ENCODE peak calls at places on chromosomes 5 and 9, in four cellular contexts. Q is stomach, N is IMR-90, L is osteoblast. F is an unnamed sample.

GRCh38 chr5:17763301-17763700 is 129.0 kb downstream of the TAF11L14 start:
- DNase-seq in L (peak; percentile 53), N (peak; percentile 24), Q (no peak), F (no peak)

GRCh38 chr5:35745193-35745592 is 111.5 kb upstream of the IL7R start:
- DNase-seq in L (no peak), N (no peak), Q (no peak), F (no peak)

GRCh38 chr5:31638286-31638685 is 645 bp upstream of the PDZD2 start:
- DNase-seq in N (no peak), L (no peak), Q (no peak), F (no peak)

GRCh38 chr5:157827429-157827828 is 31.5 kb downstream of the CLINT1 start:
- DNase-seq in Q (no peak), L (no peak), N (peak; percentile 49), F (no peak)

GRCh38 chr5:68304421-68305052 is 89.0 kb downstream of the PIK3R1 start:
- DNase-seq in Q (no peak), N (no peak), L (no peak), F (no peak)

GRCh38 chr9:22433691-22434090 is 12.9 kb upstream of the DMRTA1 start:
- DNase-seq in L (no peak), Q (no peak), N (no peak), F (no peak)

GRCh38 chr9:114153761-114154596 is 1.4 kb upstream of the COL27A1 start:
- DNase-seq in Q (peak; percentile 33), N (peak; percentile 25), L (peak; percentile 88), F (peak; percentile 78)

GRCh38 chr9:83280259-83280658 is 217.3 kb upstream of the RASEF start:
- DNase-seq in N (no peak), Q (no peak), L (no peak), F (no peak)

GRCh38 chr5:40437452-40437861 is 242.3 kb upstream of the PTGER4 start:
- DNase-seq in L (peak; percentile 91), N (peak; percentile 87), Q (no peak), F (no peak)

GRCh38 chr9:119050281-119050680 is 319.0 kb downstream of the BRINP1 start:
- DNase-seq in L (no peak), N (no peak), Q (no peak), F (no peak)

GRCh38 chr5:171484460-171484899 is 65.0 kb downstream of the FGF18 start:
- DNase-seq in N (no peak), L (peak; percentile 87), Q (no peak), F (no peak)

GRCh38 chr5:9536717-9537116 is 9.2 kb downstream of the SEMA5A start:
- DNase-seq in L (no peak), Q (no peak), N (no peak), F (no peak)

GRCh38 chr5:63760965-63761364 is 201.3 kb downstream of the HTR1A start:
- DNase-seq in L (no peak), N (no peak), Q (no peak), F (no peak)

GRCh38 chr9:134275379-134275778 is 50.9 kb upstream of the RXRA start:
- DNase-seq in Q (no peak), N (no peak), L (no peak), F (no peak)

GRCh38 chr5:146751781-146752401 is 126.7 kb downstream of the PPP2R2B start:
- DNase-seq in N (no peak), Q (peak; percentile 26), L (no peak), F (no peak)

GRCh38 chr9:109027176-109027575 is 13.9 kb upstream of the CTNNAL1 start:
- DNase-seq in L (no peak), Q (no peak), N (peak; percentile 14), F (no peak)

GRCh38 chr9:76458903-76459690 is at the start of gene GCNT1:
- DNase-seq in N (peak; percentile 60), L (peak; percentile 97), Q (peak; percentile 96), F (peak; percentile 83)

GRCh38 chr9:133477992-133478850 is 678 bp downstream of the SLC2A6 start:
- DNase-seq in Q (no peak), L (peak; percentile 72), N (peak; percentile 17), F (no peak)

GRCh38 chr9:91161465-91162275 is 200.0 kb downstream of the AUH start:
- DNase-seq in N (no peak), Q (no peak), L (no peak), F (no peak)

GRCh38 chr9:137750007-137750406 is 127.6 kb upstream of the CACNA1B start:
- DNase-seq in L (no peak), N (no peak), Q (no peak), F (no peak)
- H3K36me3 ChIP-seq in L (peaks cover 12% of the 10 kb centered on the region), N (peaks cover 36% of the 10 kb centered on the region), Q (peaks cover 31% of the 10 kb centered on the region), F (peaks cover 1% of the 10 kb centered on the region)

GRCh38 chr5:160685695-160686094 is 166.3 kb downstream of the ATP10B start:
- DNase-seq in Q (no peak), N (no peak), L (no peak), F (peak; percentile 66)
- TF ChIP-seq CTCF in Q (no peak), N (no peak), L (no peak), F (peak; percentile 76)

GRCh38 chr5:134464988-134465855 is 53.5 kb upstream of the CDKN2AIPNL start:
- DNase-seq in L (no peak), Q (no peak), N (no peak), F (no peak)

GRCh38 chr5:134463991-134464760 is 52.5 kb upstream of the CDKN2AIPNL start:
- DNase-seq in N (peak; percentile 49), L (no peak), Q (no peak), F (no peak)

GRCh38 chr5:134467231-134467630 is 55.5 kb upstream of the CDKN2AIPNL start:
- DNase-seq in Q (no peak), N (no peak), L (no peak), F (no peak)

GRCh38 chr5:134466241-134467069 is 54.8 kb upstream of the CDKN2AIPNL start:
- DNase-seq in L (peak; percentile 86), Q (peak; percentile 97), N (peak; percentile 55), F (no peak)

DNA sequence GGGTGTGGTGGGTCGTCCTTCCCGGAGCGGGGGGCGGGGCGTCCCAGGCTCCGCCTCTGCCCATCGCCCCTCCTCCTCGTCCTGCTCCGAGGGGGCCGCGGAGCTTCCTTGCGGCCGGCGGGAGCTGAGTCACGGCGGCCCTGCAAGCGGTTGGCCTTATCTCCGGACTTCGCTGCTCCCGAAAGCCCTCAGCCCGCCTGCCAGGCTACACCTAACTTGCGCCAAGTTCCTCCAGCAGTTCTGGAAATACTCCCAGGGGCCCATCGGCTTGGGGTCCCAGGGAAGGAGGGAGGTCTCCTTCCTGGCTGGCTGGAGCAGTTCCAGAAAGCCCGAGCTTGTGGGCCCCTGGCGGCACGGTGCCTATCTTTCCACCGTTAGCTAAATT is 54.2 kb upstream of the CDKN2AIPNL start:
- DNase-seq in L (peak; percentile 98), Q (peak; percentile 93), N (peak; percentile 90), F (peak; percentile 52)
- H3K4me1 ChIP-seq in L (peaks cover 25% of the 10 kb centered on the region), Q (peaks cover 25% of the 10 kb centered on the region), N (peaks cover 10% of the 10 kb centered on the region), F (peaks cover 12% of the 10 kb centered on the region)

GRCh38 chr5:179601871-179602625 is 21.4 kb downstream of the HNRNPH1 start:
- DNase-seq in Q (no peak), N (no peak), L (no peak), F (no peak)
- H3K36me3 ChIP-seq in Q (peaks cover 57% of the 10 kb centered on the region), N (peaks cover 65% of the 10 kb centered on the region), L (peaks cover 66% of the 10 kb centered on the region), F (no peaks in the 10 kb centered on the region)

GRCh38 chr9:19114680-19115270 is 12.1 kb upstream of the HAUS6 start:
- DNase-seq in L (peak; percentile 48), N (peak; percentile 68), Q (no peak), F (no peak)
- TF ChIP-seq CTCF in L (no peak), N (no peak), Q (no peak), F (no peak)

GRCh38 chr9:131398204-131398603 is 4.3 kb downstream of the PRRC2B start:
- DNase-seq in L (no peak), Q (peak; percentile 54), N (no peak), F (no peak)

GRCh38 chr9:131402738-131403492 is 9.0 kb downstream of the PRRC2B start:
- DNase-seq in N (peak; percentile 89), Q (peak; percentile 86), L (peak; percentile 92), F (no peak)

GRCh38 chr9:131402073-131402472 is 8.2 kb downstream of the PRRC2B start:
- DNase-seq in N (peak; percentile 83), L (no peak), Q (no peak), F (no peak)

GRCh38 chr9:131399972-131400371 is 6.1 kb downstream of the PRRC2B start:
- DNase-seq in Q (no peak), L (no peak), N (no peak), F (no peak)

DNA sequence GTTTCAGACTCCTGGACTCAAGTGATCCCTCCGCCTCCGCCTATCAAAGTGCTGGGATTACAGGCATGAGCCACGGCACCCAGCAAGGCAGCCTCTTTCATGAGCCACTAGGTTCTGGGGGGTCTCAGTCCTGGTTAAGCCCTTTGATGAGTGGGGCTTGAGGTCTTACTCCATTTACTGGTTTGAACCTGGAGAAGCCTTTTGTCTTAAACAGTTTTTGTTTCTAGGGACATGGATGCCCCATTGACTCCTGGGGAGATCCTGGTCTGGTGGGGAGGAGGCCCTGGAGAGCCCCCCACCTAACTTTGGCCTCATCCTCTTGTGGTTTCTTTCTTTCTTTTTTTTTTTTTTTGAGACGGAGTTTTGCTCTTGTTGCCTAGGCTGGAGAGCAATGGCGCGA is 6.7 kb downstream of the PRRC2B start:
- DNase-seq in Q (no peak), N (no peak), L (no peak), F (no peak)
- H3K4me1 ChIP-seq in Q (peaks cover 88% of the 10 kb centered on the region), N (peaks cover 35% of the 10 kb centered on the region), L (peaks cover 78% of the 10 kb centered on the region), F (peaks cover 31% of the 10 kb centered on the region)

DNA sequence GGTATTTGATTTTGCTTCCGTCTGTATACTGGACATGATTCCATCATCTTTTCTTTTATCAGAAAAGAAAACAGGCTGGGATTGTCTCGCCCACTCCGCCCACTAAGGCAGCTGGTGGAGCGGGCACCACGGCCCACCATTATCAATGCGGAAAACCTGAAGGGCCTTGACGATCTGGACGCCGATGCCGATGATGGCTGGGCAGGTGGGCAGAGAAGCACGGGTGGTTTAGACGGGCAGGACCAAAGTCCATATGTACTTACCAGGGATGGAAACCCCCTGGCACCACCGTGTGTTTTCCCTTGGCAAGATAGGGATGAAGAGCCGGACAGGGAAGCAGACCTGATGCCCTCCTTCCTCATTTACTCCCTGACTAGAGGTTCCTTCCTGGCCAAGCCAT is 53.7 kb downstream of the PRRC2B start:
- DNase-seq in Q (no peak), N (no peak), L (no peak), F (no peak)
- H3K36me3 ChIP-seq in Q (peaks cover 49% of the 10 kb centered on the region), N (peaks cover 55% of the 10 kb centered on the region), L (peaks cover 77% of the 10 kb centered on the region), F (peaks cover 8% of the 10 kb centered on the region)

GRCh38 chr5:26482817-26483375 is 555.5 kb downstream of the CDH9 start:
- DNase-seq in L (peak; percentile 80), Q (no peak), N (no peak), F (peak; percentile 39)
- TF ChIP-seq CTCF in L (no peak), Q (no peak), N (peak; percentile 5), F (peak; percentile 65)